ENCODE peak calls at places on chromosome 2, in nine cellular contexts. P is choroid plexus epithelial cell, V is PC-3, C is NCI-H774, D is NCI-H460, N is KG1, I is HTR-8/SVneo, K is HS-5, M is GM20000. W is an unnamed sample.

GRCh38 chr2:5164806-5165525 is 527.2 kb upstream of the SOX11 start:
- DNase-seq in I (no peak), V (peak), D (no peak), N (no peak), C (no peak), K (no peak), M (no peak), P (peak), W (peak)

GRCh38 chr2:205556357-205556756 is 125.9 kb upstream of the NRP2 start:
- DNase-seq in N (no peak), C (no peak), M (no peak), V (no peak), P (no peak), I (no peak), D (no peak), K (no peak), W (no peak)

GRCh38 chr2:154449951-154450658 is 248.4 kb upstream of the KCNJ3 start:
- DNase-seq in V (no peak), M (no peak), P (no peak), K (no peak), D (no peak), N (no peak), I (no peak), C (no peak), W (no peak)

GRCh38 chr2:178292586-178292985 is 98.3 kb downstream of the OSBPL6 start:
- DNase-seq in P (no peak), D (no peak), K (no peak), M (no peak), N (no peak), V (no peak), C (no peak), I (no peak), W (no peak)

GRCh38 chr2:232697807-232698110 is 628 bp downstream of the GIGYF2 start:
- DNase-seq in V (no peak), M (no peak), C (no peak), I (no peak), K (no peak), N (peak), D (no peak), P (no peak), W (no peak)

GRCh38 chr2:217166241-217166640 is 306.4 kb upstream of the TNP1 start:
- DNase-seq in I (peak), D (peak), C (peak), K (peak), V (peak), M (peak), N (peak), P (peak), W (peak)

GRCh38 chr2:19711470-19712372 is 190.1 kb downstream of the TTC32 start:
- DNase-seq in P (peak), I (peak), N (no peak), K (peak), V (peak), C (peak), D (no peak), M (no peak), W (no peak)

GRCh38 chr2:98396745-98397355 is 47.8 kb upstream of the INPP4A start:
- DNase-seq in M (no peak), N (no peak), V (no peak), P (no peak), D (no peak), C (no peak), I (no peak), K (no peak), W (no peak)

GRCh38 chr2:133780099-133780996 is 212.1 kb upstream of the NCKAP5 start:
- DNase-seq in N (peak), P (peak), C (peak), I (peak), K (peak), D (peak), M (peak), V (peak), W (peak)

GRCh38 chr2:71927757-71928715 is 219.6 kb downstream of the CYP26B1 start:
- DNase-seq in N (no peak), M (no peak), I (no peak), D (no peak), V (peak), P (no peak), K (no peak), C (no peak), W (no peak)

GRCh38 chr2:6073260-6074141 is 381.3 kb downstream of the SOX11 start:
- DNase-seq in I (no peak), D (no peak), V (no peak), K (no peak), C (no peak), P (peak), M (no peak), N (no peak), W (peak)

GRCh38 chr2:156006721-156007618 is 325.6 kb downstream of the NR4A2 start:
- DNase-seq in V (no peak), P (no peak), K (no peak), D (no peak), M (no peak), I (no peak), N (no peak), C (no peak), W (no peak)

GRCh38 chr2:127003028-127003800 is 103.7 kb downstream of the BIN1 start:
- DNase-seq in P (no peak), I (no peak), K (no peak), D (no peak), N (no peak), M (no peak), C (no peak), V (no peak), W (no peak)

GRCh38 chr2:135993421-135993820 is 8.0 kb upstream of the DARS1 start:
- DNase-seq in D (no peak), K (no peak), N (no peak), M (no peak), V (no peak), C (no peak), P (no peak), I (no peak), W (no peak)

GRCh38 chr2:8803658-8804379 is 33.6 kb downstream of the KIDINS220 start:
- DNase-seq in D (peak), I (peak), N (no peak), C (peak), M (peak), V (peak), K (peak), P (peak), W (no peak)

W was measured in NCI-H2227 treated with DMSO at 0.1 percent for 48 hours.